ENCODE peak calls at places on chromosomes 5 and 9, in five cellular contexts. J, Y, T, A and E are unnamed samples.

GRCh38 chr5:179436321-179437122 is 91.3 kb upstream of the ADAMTS2 start:
- DNase-seq in T (no peak), J (no peak), Y (no peak), A (no peak), E (no peak)

GRCh38 chr5:56206126-56206525 is 27.0 kb downstream of the ANKRD55 start:
- DNase-seq in Y (no peak), T (no peak), A (no peak), J (no peak), E (no peak)

GRCh38 chr5:96663608-96664007 is 1.4 kb downstream of the CAST start:
- DNase-seq in Y (no peak), T (no peak), J (no peak), A (no peak), E (no peak)

GRCh38 chr5:32390819-32391591 is 53.5 kb downstream of the ZFR start:
- DNase-seq in T (no peak), A (peak), J (no peak), Y (no peak), E (no peak)

GRCh38 chr5:111469293-111469896 is 42.9 kb downstream of the STARD4 start:
- DNase-seq in A (no peak), T (no peak), Y (no peak), J (no peak), E (no peak)

GRCh38 chr9:136657975-136658848 is 4.5 kb upstream of the EGFL7 start:
- DNase-seq in T (peak), Y (no peak), J (no peak), A (peak), E (no peak)

GRCh38 chr9:129009584-129010141 is 18.5 kb downstream of the SH3GLB2 start:
- DNase-seq in A (no peak), T (no peak), J (no peak), Y (no peak), E (no peak)

GRCh38 chr5:68290260-68290674 is 74.7 kb downstream of the PIK3R1 start:
- DNase-seq in T (peak), Y (no peak), J (no peak), A (peak), E (no peak)

GRCh38 chr5:168347786-168348414 is 56.5 kb downstream of the WWC1 start:
- DNase-seq in T (no peak), Y (no peak), A (no peak), J (no peak), E (no peak)

GRCh38 chr5:140633081-140633471 is at the start of gene CD14:
- DNase-seq in Y (peak), A (no peak), T (peak), J (no peak), E (no peak)

GRCh38 chr5:126516133-126516532 is 78.9 kb downstream of the ALDH7A1 start:
- DNase-seq in A (no peak), T (no peak), J (no peak), Y (no peak), E (no peak)

GRCh38 chr9:77756449-77756848 is 108.3 kb upstream of the GNA14 start:
- DNase-seq in J (no peak), A (no peak), Y (no peak), T (no peak), E (no peak)

GRCh38 chr5:75612211-75612579 is 942 bp downstream of the ANKDD1B start:
- DNase-seq in A (no peak), J (peak), Y (peak), T (no peak), E (no peak)

GRCh38 chr5:141957367-141957993 is 522 bp downstream of the PCDH12 start:
- DNase-seq in J (no peak), Y (peak), A (no peak), T (no peak), E (no peak)

GRCh38 chr9:105969672-105970071 is 275.3 kb downstream of the TMEM38B start:
- DNase-seq in Y (no peak), A (no peak), T (no peak), J (no peak), E (no peak)

GRCh38 chr5:90421136-90421535 is 11.6 kb upstream of the CETN3 start:
- DNase-seq in Y (peak), A (no peak), T (no peak), J (peak), E (no peak)

GRCh38 chr9:138003485-138004190 is 126.1 kb downstream of the CACNA1B start:
- DNase-seq in Y (no peak), T (no peak), J (no peak), A (no peak), E (no peak)

GRCh38 chr5:111512406-111513174 is at the start of gene STARD4:
- DNase-seq in A (peak), T (peak), J (peak), Y (peak), E (peak)

GRCh38 chr5:91136271-91136670 is 246.8 kb downstream of the ARRDC3 start:
- DNase-seq in Y (no peak), J (no peak), T (no peak), A (no peak), E (no peak)

GRCh38 chr5:79484731-79485130 is 29.2 kb downstream of the HOMER1 start:
- DNase-seq in T (no peak), Y (no peak), J (no peak), A (no peak), E (no peak)

GRCh38 chr5:128649183-128649582 is 111.1 kb upstream of the FBN2 start:
- DNase-seq in A (no peak), J (no peak), Y (no peak), T (no peak), E (no peak)

GRCh38 chr5:108940500-108940899 is 192.8 kb downstream of the FER start:
- DNase-seq in T (no peak), A (no peak), Y (no peak), J (no peak), E (no peak)

GRCh38 chr9:120343416-120343815 is 236.6 kb downstream of the CDK5RAP2 start:
- DNase-seq in Y (no peak), A (no peak), T (no peak), J (no peak), E (no peak)

GRCh38 chr9:120443489-120443888 is 136.5 kb downstream of the CDK5RAP2 start:
- DNase-seq in T (no peak), Y (no peak), A (no peak), J (no peak), E (no peak)

GRCh38 chr9:69542942-69543704 is 129.0 kb downstream of the APBA1 start:
- DNase-seq in J (peak), Y (peak), A (no peak), T (peak), E (no peak)

GRCh38 chr5:24923400-24923799 is 278.6 kb upstream of the CDH10 start:
- DNase-seq in T (no peak), A (no peak), J (no peak), Y (peak), E (no peak)

GRCh38 chr5:65020492-65020891 is 251.8 kb downstream of the CWC27 start:
- DNase-seq in T (no peak), A (no peak), Y (no peak), J (no peak), E (no peak)

GRCh38 chr5:57327934-57328333 is 154.1 kb downstream of the GPBP1 start:
- DNase-seq in J (no peak), T (no peak), A (no peak), Y (no peak), E (no peak)

GRCh38 chr5:152288499-152288898 is 116.6 kb downstream of the NMUR2 start:
- DNase-seq in Y (no peak), J (no peak), A (no peak), T (peak), E (no peak)

GRCh38 chr9:33489070-33489469 is 15.3 kb upstream of the NOL6 start:
- DNase-seq in J (no peak), Y (no peak), A (no peak), T (no peak), E (no peak)

GRCh38 chr5:38453506-38453905 is 102.9 kb downstream of the LIFR start:
- DNase-seq in T (no peak), J (no peak), Y (no peak), A (no peak), E (peak)

GRCh38 chr9:98445576-98445975 is 190.1 kb upstream of the TBC1D2 start:
- DNase-seq in J (no peak), A (no peak), Y (no peak), T (no peak), E (peak)

GRCh38 chr9:38061326-38061947 is 7.6 kb downstream of the SHB start:
- DNase-seq in J (no peak), Y (no peak), T (no peak), A (no peak), E (no peak)

GRCh38 chr9:95023217-95024003 is 294.1 kb downstream of the FANCC start:
- DNase-seq in T (peak), A (no peak), J (no peak), Y (no peak), E (no peak)

GRCh38 chr5:52876456-52876855 is 88.7 kb downstream of the ITGA1 start:
- DNase-seq in Y (no peak), A (no peak), J (no peak), T (no peak), E (no peak)

GRCh38 chr5:90092734-90093133 is 316.8 kb downstream of the CETN3 start:
- DNase-seq in J (no peak), Y (no peak), T (no peak), A (no peak), E (no peak)

DNA sequence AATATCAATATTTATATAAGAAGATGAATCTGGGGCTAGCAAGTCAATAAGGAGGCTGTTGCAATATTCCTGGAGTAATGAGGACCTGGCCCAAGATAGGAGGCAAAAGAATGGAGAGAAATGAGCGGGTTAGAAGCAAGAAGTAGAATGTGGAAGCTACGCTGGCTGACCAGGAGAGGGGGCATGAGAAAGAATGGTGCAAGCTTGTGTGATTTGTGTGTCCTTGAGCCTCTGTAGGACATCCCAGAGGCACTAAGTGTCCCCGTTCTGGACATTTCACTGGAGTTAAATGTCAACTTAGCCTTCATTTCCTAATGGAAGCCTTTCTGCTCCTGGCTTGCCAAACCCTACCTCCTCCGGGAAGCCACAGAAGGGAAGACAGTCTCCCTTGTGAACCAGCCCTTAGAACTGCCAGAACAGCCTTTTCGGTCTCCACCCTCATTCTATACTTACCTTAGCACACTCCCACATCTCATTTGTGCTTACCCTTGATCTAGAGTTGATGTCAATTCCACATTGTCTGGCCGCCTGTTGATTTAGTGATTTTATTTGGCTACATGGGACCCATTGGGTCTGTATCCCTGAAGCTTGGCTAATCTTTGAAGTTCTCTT is 6.7 kb upstream of the PDE6A start:
- DNase-seq in J (no peak), A (no peak), T (no peak), Y (peak), E (no peak)
- TF ChIP-seq CTCF in J (peak), A (no peak), T (no peak), Y (peak), E (no peak)

GRCh38 chr5:28014779-28015178 is 976.4 kb upstream of the CDH9 start:
- DNase-seq in J (no peak), T (no peak), Y (peak), A (no peak), E (no peak)
- TF ChIP-seq CTCF in J (peak), T (peak), Y (peak), A (no peak), E (peak)

GRCh38 chr9:133188006-133188842 is 20.8 kb downstream of the OBP2B start:
- DNase-seq in J (peak), Y (peak), T (no peak), A (no peak), E (no peak)
- TF ChIP-seq CTCF in J (peak), Y (peak), T (peak), A (no peak), E (peak)

GRCh38 chr9:90964101-90965020 is 162.7 kb downstream of the SYK start:
- DNase-seq in A (peak), T (no peak), J (no peak), Y (peak), E (no peak)
- TF ChIP-seq CTCF in A (peak), T (peak), J (no peak), Y (peak), E (peak)

GRCh38 chr9:34899535-34900158 is 58.4 kb upstream of the PHF24 start:
- DNase-seq in A (peak), T (peak), J (peak), Y (peak), E (no peak)

GRCh38 chr9:34891386-34891785 is 66.7 kb upstream of the PHF24 start:
- DNase-seq in J (no peak), A (no peak), Y (no peak), T (no peak), E (no peak)

GRCh38 chr9:34898846-34899245 is 59.2 kb upstream of the PHF24 start:
- DNase-seq in A (no peak), J (no peak), Y (no peak), T (no peak), E (no peak)

GRCh38 chr9:34892886-34893285 is 65.2 kb upstream of the PHF24 start:
- DNase-seq in J (no peak), Y (no peak), A (no peak), T (no peak), E (no peak)

DNA sequence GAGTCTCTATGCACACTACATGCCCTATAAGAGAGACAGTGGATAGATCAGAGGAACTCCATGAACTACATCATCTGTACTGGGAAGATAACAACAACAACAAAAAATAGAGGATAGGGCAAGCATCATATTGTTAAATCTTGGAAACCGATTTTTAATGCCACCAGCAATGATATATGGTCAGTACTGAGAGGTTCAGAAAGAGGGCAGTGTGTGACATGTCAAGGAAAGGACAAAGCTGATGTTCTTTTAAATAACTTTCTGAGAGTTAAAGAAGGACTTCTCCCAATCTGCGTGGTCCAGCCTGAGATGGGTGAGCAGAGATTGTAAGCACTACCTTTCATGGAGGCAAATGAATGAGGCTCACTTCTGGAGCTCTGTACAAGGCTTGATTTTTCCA is 62.0 kb upstream of the PHF24 start:
- DNase-seq in A (no peak), T (no peak), Y (peak), J (peak), E (no peak)
- TF ChIP-seq CTCF in A (no peak), T (peak), Y (peak), J (peak), E (peak)